ENCODE peak calls at places on chromosomes 5 and 9, in seven cellular contexts. I is H9, G is mesendoderm, C is trophoblast cell, S is mesenchymal stem cell, J is H1, O is neuronal stem cell. Z is an unnamed sample.

GRCh38 chr5:120771181-120771580 is 307.1 kb downstream of the PRR16 start:
- DNase-seq in I (no peak), G (no peak), C (no peak), S (no peak), J (no peak), O (no peak), Z (peak; percentile 51)

GRCh38 chr5:59238126-59238902 is 655.2 kb downstream of the PDE4D start:
- DNase-seq in I (no peak), G (no peak), C (no peak), S (no peak), J (no peak), O (no peak), Z (no peak)

GRCh38 chr9:74132986-74133385 is 364.1 kb upstream of the RORB start:
- DNase-seq in I (peak; percentile 55), G (peak; percentile 52), C (no peak), S (no peak), J (peak; percentile 54), O (no peak), Z (no peak)

GRCh38 chr9:3962467-3962866 is 337.4 kb downstream of the GLIS3 start:
- DNase-seq in I (no peak), G (peak; percentile 42), C (no peak), S (peak; percentile 90), J (no peak), O (no peak), Z (peak; percentile 76)

GRCh38 chr9:126435105-126435504 is 108.5 kb downstream of the MVB12B start:
- DNase-seq in I (no peak), G (no peak), C (no peak), S (no peak), J (no peak), O (no peak), Z (no peak)

GRCh38 chr5:138789771-138790242 is 36.6 kb downstream of the CTNNA1 start:
- DNase-seq in I (no peak), G (peak; percentile 68), C (peak; percentile 45), S (peak; percentile 56), J (no peak), O (peak; percentile 15), Z (peak; percentile 38)

GRCh38 chr9:129379181-129379836 is 201.2 kb upstream of the IER5L start:
- DNase-seq in I (no peak), G (no peak), C (no peak), S (no peak), J (no peak), O (no peak), Z (no peak)

GRCh38 chr9:133050781-133051180 is 11.0 kb upstream of the CEL start:
- DNase-seq in I (no peak), G (no peak), C (no peak), S (no peak), J (no peak), O (no peak), Z (no peak)

GRCh38 chr9:120715331-120715924 is 1.2 kb upstream of the MEGF9 start:
- DNase-seq in I (peak; percentile 74), G (peak; percentile 70), C (peak; percentile 75), S (peak; percentile 86), J (peak; percentile 62), O (peak; percentile 42), Z (peak; percentile 77)

DNA sequence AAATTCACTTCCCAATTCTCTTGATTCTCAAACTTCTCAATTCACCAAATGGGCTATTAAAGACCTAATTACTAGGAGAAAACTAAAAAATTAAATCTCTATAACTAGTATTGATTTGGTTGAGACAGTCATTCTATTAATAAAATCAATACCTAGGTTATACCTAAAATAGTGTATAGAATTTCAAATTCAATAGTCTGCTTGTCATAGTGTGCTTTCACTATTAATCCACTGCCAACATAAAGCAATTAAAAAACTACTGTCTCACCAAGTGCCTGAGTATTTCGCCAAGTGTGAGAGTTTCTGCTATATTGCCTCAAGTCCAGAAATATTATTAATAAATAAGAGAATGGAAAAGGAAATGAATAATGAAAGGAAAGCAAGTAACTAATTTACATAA is 47.7 kb downstream of the STX17 start:
- DNase-seq in I (no peak), G (no peak), C (no peak), S (no peak), J (no peak), O (no peak), Z (no peak)
- H2AK5ac ChIP-seq in I (no peak overlapping the region), G (no peak overlapping the region), C (no peak overlapping the region), S (no peak overlapping the region), J (no peak overlapping the region), O (no peak overlapping the region), Z (no peak overlapping the region)

GRCh38 chr9:77498891-77499290 is 149.2 kb downstream of the GNA14 start:
- DNase-seq in I (no peak), G (no peak), C (peak; percentile 39), S (no peak), J (no peak), O (no peak), Z (no peak)

GRCh38 chr9:77497322-77498198 is 150.6 kb downstream of the GNA14 start:
- DNase-seq in I (no peak), G (no peak), C (no peak), S (no peak), J (no peak), O (no peak), Z (no peak)

DNA sequence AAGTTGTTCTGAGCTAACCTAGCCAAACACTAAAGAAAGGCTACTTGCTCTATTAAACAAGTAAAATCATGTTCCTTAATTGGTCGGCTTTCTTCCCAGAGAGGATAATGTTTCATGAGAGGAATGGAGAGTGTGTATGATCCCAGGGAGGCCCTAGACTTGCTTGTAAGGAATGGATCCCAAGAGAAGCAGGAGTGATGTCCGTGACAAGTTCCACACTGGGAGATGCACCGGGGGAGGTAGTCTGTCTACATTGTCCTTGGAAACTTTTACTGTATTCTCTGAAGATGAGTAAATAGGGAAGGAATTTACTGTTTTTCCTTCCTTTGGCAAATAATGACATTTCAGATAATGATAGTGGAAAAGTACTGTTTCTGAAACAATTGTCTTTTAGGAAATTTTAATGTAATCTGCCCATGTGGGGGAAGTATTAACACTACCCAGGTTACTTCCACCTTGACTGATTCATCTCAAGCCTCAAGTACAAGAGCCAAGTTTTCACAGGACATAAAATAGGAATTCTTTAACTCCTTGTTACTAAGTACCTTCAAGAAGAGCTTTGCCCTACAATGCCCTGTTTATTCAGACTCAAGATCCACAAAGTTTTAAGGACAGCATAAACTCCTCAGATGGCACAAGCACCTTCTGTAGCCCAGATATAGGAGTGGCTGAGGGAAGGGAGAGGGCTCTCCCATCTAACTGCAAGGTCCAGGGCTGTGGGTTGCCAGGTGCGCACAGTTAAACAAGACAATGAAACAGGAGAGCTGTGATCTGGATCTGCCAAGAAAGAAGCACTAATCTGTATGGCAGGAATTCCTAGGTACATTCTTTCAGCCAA is 152.1 kb downstream of the GNA14 start:
- DNase-seq in I (no peak), G (peak; percentile 58), C (peak; percentile 57), S (peak; percentile 55), J (no peak), O (no peak), Z (peak; percentile 23)
- H3K4me2 ChIP-seq in I (no peak overlapping the region), G (no peak overlapping the region), C (no peak overlapping the region), S (no peak overlapping the region), J (no peak overlapping the region), O (no peak overlapping the region), Z (no peak overlapping the region)

GRCh38 chr5:82798676-82799075 is 278.5 kb downstream of the TMEM167A start:
- DNase-seq in I (no peak), G (no peak), C (peak; percentile 14), S (no peak), J (no peak), O (no peak), Z (no peak)
- H2AK5ac ChIP-seq in I (no peak overlapping the region), G (no peak overlapping the region), C (no peak overlapping the region), S (no peak overlapping the region), J (no peak overlapping the region), O (no peak overlapping the region), Z (no peak overlapping the region)

DNA sequence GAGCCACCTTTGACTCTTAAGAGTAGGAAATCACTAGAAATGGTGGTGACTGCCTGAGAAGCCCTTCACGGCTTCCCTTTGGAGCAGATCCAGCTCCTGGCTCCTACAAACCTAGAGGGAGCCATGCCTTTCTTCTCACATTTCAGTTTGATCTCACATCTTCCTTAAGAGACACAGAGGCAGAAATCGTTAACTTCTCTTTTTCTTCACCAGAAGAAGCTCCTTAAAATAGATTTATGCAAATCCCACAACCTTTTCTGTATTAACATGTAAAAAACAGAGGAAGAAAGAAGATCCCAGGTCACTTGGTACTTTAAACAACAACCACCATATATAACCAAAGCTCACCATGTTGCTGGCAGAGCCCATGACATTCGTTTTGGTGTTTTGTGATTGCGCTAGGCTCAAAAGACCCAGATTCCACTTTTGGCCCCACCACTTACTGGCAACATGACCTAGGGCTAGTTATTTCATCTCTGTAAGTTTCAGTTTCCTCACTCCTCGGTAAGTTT is 29.6 kb downstream of the PAX5 start:
- DNase-seq in I (no peak), G (no peak), C (no peak), S (no peak), J (no peak), O (no peak), Z (no peak)
- H3K4me2 ChIP-seq in I (no peak overlapping the region), G (no peak overlapping the region), C (no peak overlapping the region), S (no peak overlapping the region), J (no peak overlapping the region), O (no peak overlapping the region), Z (no peak overlapping the region)

GRCh38 chr9:1946506-1946905 is 68.6 kb upstream of the SMARCA2 start:
- DNase-seq in I (no peak), G (no peak), C (no peak), S (no peak), J (no peak), O (no peak), Z (no peak)
- H2AK5ac ChIP-seq in I (no peak overlapping the region), G (no peak overlapping the region), C (no peak overlapping the region), S (no peak overlapping the region), J (no peak overlapping the region), O (no peak overlapping the region), Z (no peak overlapping the region)

GRCh38 chr9:75658301-75658919 is 232.1 kb upstream of the PCSK5 start:
- DNase-seq in I (no peak), G (peak; percentile 14), C (no peak), S (peak; percentile 1), J (no peak), O (no peak), Z (peak; percentile 45)
- H3K4me2 ChIP-seq in I (no peak overlapping the region), G (no peak overlapping the region), C (no peak overlapping the region), S (no peak overlapping the region), J (no peak overlapping the region), O (no peak overlapping the region), Z (no peak overlapping the region)

DNA sequence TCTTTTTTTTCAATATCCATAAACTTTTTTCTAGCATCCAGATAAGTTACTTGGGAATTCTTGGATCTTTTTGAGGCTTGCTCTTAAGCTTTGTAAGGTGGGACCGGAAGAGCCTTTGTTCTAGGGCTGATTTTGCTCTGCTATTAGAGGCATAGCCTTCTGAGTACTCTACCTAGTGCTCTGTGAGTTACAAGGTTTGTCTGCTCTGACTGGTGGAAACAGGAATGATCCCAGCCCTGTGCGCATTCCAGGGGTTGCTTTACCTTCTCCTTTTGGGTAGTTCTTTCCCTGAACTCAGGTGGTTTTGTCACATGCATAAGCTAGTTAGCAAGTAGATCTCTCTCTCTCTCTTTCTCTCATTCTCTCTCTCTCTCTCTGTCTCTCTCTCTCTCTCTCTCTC is 180.8 kb upstream of the PCSK5 start:
- DNase-seq in I (no peak), G (no peak), C (no peak), S (no peak), J (no peak), O (no peak), Z (no peak)
- H2AK5ac ChIP-seq in I (no peak overlapping the region), G (no peak overlapping the region), C (no peak overlapping the region), S (no peak overlapping the region), J (no peak overlapping the region), O (no peak overlapping the region), Z (no peak overlapping the region)

DNA sequence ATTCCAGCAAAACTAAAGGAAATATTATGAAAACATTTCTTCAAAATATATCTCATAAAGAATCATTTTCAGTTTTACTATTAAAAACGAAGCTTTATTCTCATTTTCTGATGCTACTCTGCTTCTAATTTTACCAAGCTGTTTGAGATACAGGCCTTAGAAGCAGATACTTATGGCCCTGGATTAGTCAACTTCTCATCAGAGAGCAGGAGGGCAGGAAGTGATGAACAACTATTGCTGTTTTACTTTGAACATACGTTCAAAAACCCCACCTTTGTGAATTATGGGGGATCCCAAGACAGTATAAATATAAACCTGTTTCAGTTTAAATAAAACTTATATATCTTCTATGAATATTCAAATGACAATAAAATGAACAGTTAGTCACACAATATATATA is 16.0 kb downstream of the MPDZ start:
- DNase-seq in I (no peak), G (no peak), C (no peak), S (no peak), J (no peak), O (no peak), Z (no peak)
- H3K4me2 ChIP-seq in I (no peak overlapping the region), G (no peak overlapping the region), C (no peak overlapping the region), S (no peak overlapping the region), J (no peak overlapping the region), O (no peak overlapping the region), Z (no peak overlapping the region)